ENCODE peak calls at places on chromosomes 1 and 21, in seven cellular contexts. One of them, this sample, is unnamed.

GRCh38 chr21:26966978-26967913 is at the start of gene ADAMTS5:
- DNase-seq in GM20000: no peak
- DNase-seq in B cell: peak; percentile 30
- DNase-seq in adrenal gland: no peak
- DNase-seq in fibroblast of pulmonary artery: peak; percentile 64
- DNase-seq in GM12865: no peak
- DNase-seq in BE2C: peak; percentile 64
- DNase-seq in this sample: no peak

GRCh38 chr1:181061891-181062777 is 26.4 kb upstream of the IER5 start:
- DNase-seq in GM20000: peak; percentile 74
- DNase-seq in B cell: peak; percentile 47
- DNase-seq in adrenal gland: no peak
- DNase-seq in fibroblast of pulmonary artery: no peak
- DNase-seq in GM12865: peak; percentile 89
- DNase-seq in BE2C: no peak
- DNase-seq in this sample: no peak

GRCh38 chr1:151443846-151444790 is 15.2 kb downstream of the POGZ start:
- DNase-seq in GM20000: peak; percentile 67
- DNase-seq in B cell: peak; percentile 70
- DNase-seq in adrenal gland: peak; percentile 63
- DNase-seq in fibroblast of pulmonary artery: peak; percentile 88
- DNase-seq in GM12865: peak; percentile 85
- DNase-seq in BE2C: peak; percentile 81
- DNase-seq in this sample: peak; percentile 70

GRCh38 chr1:229535226-229535625 is 23.3 kb downstream of the ABCB10 start:
- DNase-seq in GM20000: no peak
- DNase-seq in B cell: no peak
- DNase-seq in adrenal gland: no peak
- DNase-seq in fibroblast of pulmonary artery: peak; percentile 6
- DNase-seq in GM12865: no peak
- DNase-seq in BE2C: no peak
- DNase-seq in this sample: no peak

GRCh38 chr1:181135815-181136737 is 47.6 kb downstream of the IER5 start:
- DNase-seq in GM20000: no peak
- DNase-seq in B cell: no peak
- DNase-seq in adrenal gland: no peak
- DNase-seq in fibroblast of pulmonary artery: peak; percentile 82
- DNase-seq in GM12865: no peak
- DNase-seq in BE2C: no peak
- DNase-seq in this sample: no peak

GRCh38 chr1:86466986-86467385 is 1.7 kb upstream of the CLCA1 start:
- DNase-seq in GM20000: no peak
- DNase-seq in B cell: no peak
- DNase-seq in adrenal gland: no peak
- DNase-seq in fibroblast of pulmonary artery: peak; percentile 20
- DNase-seq in GM12865: no peak
- DNase-seq in BE2C: no peak
- DNase-seq in this sample: no peak

GRCh38 chr1:107740574-107740973 is 224.4 kb downstream of the VAV3 start:
- DNase-seq in GM20000: no peak
- DNase-seq in B cell: no peak
- DNase-seq in adrenal gland: no peak
- DNase-seq in fibroblast of pulmonary artery: no peak
- DNase-seq in GM12865: no peak
- DNase-seq in BE2C: no peak
- DNase-seq in this sample: no peak

GRCh38 chr1:154796303-154796892 is 73.7 kb downstream of the KCNN3 start:
- DNase-seq in GM20000: no peak
- DNase-seq in B cell: no peak
- DNase-seq in adrenal gland: no peak
- DNase-seq in fibroblast of pulmonary artery: no peak
- DNase-seq in GM12865: no peak
- DNase-seq in BE2C: no peak
- DNase-seq in this sample: no peak

GRCh38 chr1:234324668-234325225 is 48.5 kb upstream of the COA6 start:
- DNase-seq in GM20000: no peak
- DNase-seq in B cell: no peak
- DNase-seq in adrenal gland: no peak
- DNase-seq in fibroblast of pulmonary artery: no peak
- DNase-seq in GM12865: no peak
- DNase-seq in BE2C: peak; percentile 24
- DNase-seq in this sample: no peak

GRCh38 chr1:11307837-11308236 is 34.8 kb downstream of the UBIAD1 start:
- DNase-seq in GM20000: no peak
- DNase-seq in B cell: no peak
- DNase-seq in adrenal gland: no peak
- DNase-seq in fibroblast of pulmonary artery: peak; percentile 30
- DNase-seq in GM12865: no peak
- DNase-seq in BE2C: no peak
- DNase-seq in this sample: no peak

GRCh38 chr1:214270097-214270635 is 10.8 kb upstream of the SMYD2 start:
- DNase-seq in GM20000: no peak
- DNase-seq in B cell: no peak
- DNase-seq in adrenal gland: no peak
- DNase-seq in fibroblast of pulmonary artery: no peak
- DNase-seq in GM12865: no peak
- DNase-seq in BE2C: no peak
- DNase-seq in this sample: no peak

GRCh38 chr1:3702990-3703728 is 49.1 kb upstream of the CCDC27 start:
- DNase-seq in GM20000: no peak
- DNase-seq in B cell: no peak
- DNase-seq in adrenal gland: peak; percentile 34
- DNase-seq in fibroblast of pulmonary artery: peak; percentile 47
- DNase-seq in GM12865: no peak
- DNase-seq in BE2C: no peak
- DNase-seq in this sample: peak; percentile 34

GRCh38 chr1:241821363-241821762 is 26.6 kb upstream of the EXO1 start:
- DNase-seq in GM20000: no peak
- DNase-seq in B cell: no peak
- DNase-seq in adrenal gland: no peak
- DNase-seq in fibroblast of pulmonary artery: no peak
- DNase-seq in GM12865: no peak
- DNase-seq in BE2C: no peak
- DNase-seq in this sample: no peak

GRCh38 chr1:232722626-232723025 is 82.6 kb upstream of the MAP10 start:
- DNase-seq in GM20000: no peak
- DNase-seq in B cell: no peak
- DNase-seq in adrenal gland: no peak
- DNase-seq in fibroblast of pulmonary artery: no peak
- DNase-seq in GM12865: no peak
- DNase-seq in BE2C: no peak
- DNase-seq in this sample: no peak

GRCh38 chr1:207811920-207812720 is 60.3 kb downstream of the CD46 start:
- DNase-seq in GM20000: no peak
- DNase-seq in B cell: no peak
- DNase-seq in adrenal gland: peak; percentile 92
- DNase-seq in fibroblast of pulmonary artery: no peak
- DNase-seq in GM12865: peak; percentile 38
- DNase-seq in BE2C: peak; percentile 52
- DNase-seq in this sample: peak; percentile 91

GRCh38 chr1:189499736-189500135 is 977.9 kb downstream of the BRINP3 start:
- DNase-seq in GM20000: no peak
- DNase-seq in B cell: no peak
- DNase-seq in adrenal gland: no peak
- DNase-seq in fibroblast of pulmonary artery: no peak
- DNase-seq in GM12865: no peak
- DNase-seq in BE2C: no peak
- DNase-seq in this sample: no peak

GRCh38 chr1:2824999-2825398 is 23.5 kb upstream of the TTC34 start:
- DNase-seq in GM20000: no peak
- DNase-seq in B cell: no peak
- DNase-seq in adrenal gland: no peak
- DNase-seq in fibroblast of pulmonary artery: no peak
- DNase-seq in GM12865: no peak
- DNase-seq in BE2C: no peak
- DNase-seq in this sample: no peak

GRCh38 chr1:93997756-93998155 is 88.5 kb upstream of the GCLM start:
- DNase-seq in GM20000: no peak
- DNase-seq in B cell: no peak
- DNase-seq in adrenal gland: no peak
- DNase-seq in fibroblast of pulmonary artery: no peak
- DNase-seq in GM12865: no peak
- DNase-seq in BE2C: no peak
- DNase-seq in this sample: no peak

GRCh38 chr1:26189331-26189730 is 1.1 kb upstream of the CATSPER4 start:
- DNase-seq in GM20000: no peak
- DNase-seq in B cell: no peak
- DNase-seq in adrenal gland: no peak
- DNase-seq in fibroblast of pulmonary artery: no peak
- DNase-seq in GM12865: no peak
- DNase-seq in BE2C: no peak
- DNase-seq in this sample: no peak

GRCh38 chr1:26191739-26192138 is 1.3 kb downstream of the CATSPER4 start:
- DNase-seq in GM20000: peak; percentile 61
- DNase-seq in B cell: no peak
- DNase-seq in adrenal gland: no peak
- DNase-seq in fibroblast of pulmonary artery: no peak
- DNase-seq in GM12865: peak; percentile 11
- DNase-seq in BE2C: no peak
- DNase-seq in this sample: no peak

GRCh38 chr1:26188477-26188876 is 1.9 kb upstream of the CATSPER4 start:
- DNase-seq in GM20000: no peak
- DNase-seq in B cell: no peak
- DNase-seq in adrenal gland: no peak
- DNase-seq in fibroblast of pulmonary artery: no peak
- DNase-seq in GM12865: no peak
- DNase-seq in BE2C: no peak
- DNase-seq in this sample: no peak

GRCh38 chr1:26189751-26190275 is 589 bp upstream of the CATSPER4 start:
- DNase-seq in GM20000: no peak
- DNase-seq in B cell: no peak
- DNase-seq in adrenal gland: no peak
- DNase-seq in fibroblast of pulmonary artery: no peak
- DNase-seq in GM12865: no peak
- DNase-seq in BE2C: no peak
- DNase-seq in this sample: no peak

GRCh38 chr1:26190373-26190987 is at the start of gene CATSPER4:
- DNase-seq in GM20000: no peak
- DNase-seq in B cell: no peak
- DNase-seq in adrenal gland: no peak
- DNase-seq in fibroblast of pulmonary artery: peak; percentile 33
- DNase-seq in GM12865: no peak
- DNase-seq in BE2C: peak; percentile 28
- DNase-seq in this sample: no peak
- TF ChIP-seq CTCF in GM20000: no peak
- TF ChIP-seq CTCF in B cell: no peak
- TF ChIP-seq CTCF in adrenal gland: no peak
- TF ChIP-seq CTCF in fibroblast of pulmonary artery: peak; percentile 6
- TF ChIP-seq CTCF in GM12865: peak; percentile 3
- TF ChIP-seq CTCF in BE2C: peak; percentile 44
- TF ChIP-seq CTCF in this sample: no peak

DNA sequence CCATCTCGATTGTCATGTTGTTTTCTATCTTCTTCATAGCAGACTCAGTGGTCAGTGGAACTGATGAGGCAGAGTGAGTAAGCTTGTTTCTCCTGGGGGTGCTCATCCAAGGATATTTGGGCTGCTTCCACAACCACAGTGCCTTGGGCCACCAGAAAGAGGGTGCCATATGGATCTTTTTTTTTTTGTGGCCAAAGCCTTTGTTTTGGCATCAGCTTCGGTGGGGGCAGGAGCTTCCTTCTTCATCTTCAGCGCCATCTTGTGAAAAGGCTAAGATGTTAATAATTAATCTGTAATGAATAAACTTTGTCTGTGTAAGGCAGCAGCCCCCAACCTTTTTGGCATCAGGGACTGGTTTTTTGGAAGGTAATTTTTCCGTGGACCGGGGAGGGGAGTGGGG is 6.6 kb upstream of the PLPP3 start:
- DNase-seq in GM20000: no peak
- DNase-seq in B cell: no peak
- DNase-seq in adrenal gland: no peak
- DNase-seq in fibroblast of pulmonary artery: no peak
- DNase-seq in GM12865: no peak
- DNase-seq in BE2C: no peak
- DNase-seq in this sample: no peak
- TF ChIP-seq CTCF in GM20000: no peak
- TF ChIP-seq CTCF in B cell: no peak
- TF ChIP-seq CTCF in adrenal gland: no peak
- TF ChIP-seq CTCF in fibroblast of pulmonary artery: no peak
- TF ChIP-seq CTCF in GM12865: no peak
- TF ChIP-seq CTCF in BE2C: no peak
- TF ChIP-seq CTCF in this sample: peak; percentile 20

DNA sequence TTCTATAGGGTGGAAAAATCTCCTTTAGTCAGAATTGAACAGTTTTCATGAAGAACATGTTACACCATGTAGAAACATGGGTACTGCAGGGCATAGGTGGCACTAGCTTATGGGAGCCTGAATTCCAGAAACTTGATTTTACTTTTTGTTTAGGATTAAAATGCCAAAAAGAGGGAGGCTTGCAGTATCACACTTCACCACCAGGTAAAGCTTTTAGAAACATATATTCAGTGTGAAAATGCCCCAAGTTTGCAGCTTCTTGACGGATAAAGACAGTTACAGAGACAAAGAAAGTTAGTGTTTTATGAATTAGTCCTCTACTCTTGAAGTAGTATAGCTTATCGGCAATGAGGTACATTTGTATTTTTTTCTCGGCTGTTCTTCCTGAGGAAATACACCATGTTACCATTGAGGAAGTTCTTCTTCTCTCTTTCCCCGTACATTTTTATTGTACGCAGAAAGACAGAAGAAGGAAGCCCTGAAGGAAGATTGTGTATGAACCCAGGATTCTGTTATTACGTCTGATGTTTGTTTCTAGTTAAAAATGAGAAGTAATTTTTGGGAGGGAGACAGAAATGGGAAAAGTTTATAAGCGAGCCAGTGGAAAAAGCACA is 66.1 kb downstream of the PBX1 start:
- DNase-seq in GM20000: no peak
- DNase-seq in B cell: no peak
- DNase-seq in adrenal gland: no peak
- DNase-seq in fibroblast of pulmonary artery: no peak
- DNase-seq in GM12865: no peak
- DNase-seq in BE2C: no peak
- DNase-seq in this sample: no peak
- TF ChIP-seq CTCF in GM20000: no peak
- TF ChIP-seq CTCF in B cell: peak; percentile 16
- TF ChIP-seq CTCF in adrenal gland: peak; percentile 33
- TF ChIP-seq CTCF in fibroblast of pulmonary artery: peak; percentile 43
- TF ChIP-seq CTCF in GM12865: no peak
- TF ChIP-seq CTCF in BE2C: peak; percentile 12
- TF ChIP-seq CTCF in this sample: peak; percentile 1

GRCh38 chr1:117638141-117638540 is 32.3 kb downstream of the TENT5C start:
- DNase-seq in GM20000: no peak
- DNase-seq in B cell: no peak
- DNase-seq in adrenal gland: no peak
- DNase-seq in fibroblast of pulmonary artery: no peak
- DNase-seq in GM12865: no peak
- DNase-seq in BE2C: no peak
- DNase-seq in this sample: no peak
- TF ChIP-seq CTCF in GM20000: no peak
- TF ChIP-seq CTCF in B cell: no peak
- TF ChIP-seq CTCF in adrenal gland: no peak
- TF ChIP-seq CTCF in fibroblast of pulmonary artery: no peak
- TF ChIP-seq CTCF in GM12865: no peak
- TF ChIP-seq CTCF in BE2C: no peak
- TF ChIP-seq CTCF in this sample: no peak

GRCh38 chr1:92736395-92736794 is 48.5 kb downstream of the EVI5 start:
- DNase-seq in GM20000: peak; percentile 9
- DNase-seq in B cell: no peak
- DNase-seq in adrenal gland: no peak
- DNase-seq in fibroblast of pulmonary artery: peak; percentile 42
- DNase-seq in GM12865: peak; percentile 44
- DNase-seq in BE2C: no peak
- DNase-seq in this sample: no peak
- TF ChIP-seq CTCF in GM20000: no peak
- TF ChIP-seq CTCF in B cell: no peak
- TF ChIP-seq CTCF in adrenal gland: no peak
- TF ChIP-seq CTCF in fibroblast of pulmonary artery: peak; percentile 38
- TF ChIP-seq CTCF in GM12865: peak; percentile 11
- TF ChIP-seq CTCF in BE2C: no peak
- TF ChIP-seq CTCF in this sample: peak; percentile 38

GRCh38 chr1:6761338-6761737 is 23.9 kb upstream of the CAMTA1 start:
- DNase-seq in GM20000: no peak
- DNase-seq in B cell: no peak
- DNase-seq in adrenal gland: no peak
- DNase-seq in fibroblast of pulmonary artery: no peak
- DNase-seq in GM12865: no peak
- DNase-seq in BE2C: no peak
- DNase-seq in this sample: no peak
- TF ChIP-seq CTCF in GM20000: no peak
- TF ChIP-seq CTCF in B cell: no peak
- TF ChIP-seq CTCF in adrenal gland: no peak
- TF ChIP-seq CTCF in fibroblast of pulmonary artery: no peak
- TF ChIP-seq CTCF in GM12865: no peak
- TF ChIP-seq CTCF in BE2C: no peak
- TF ChIP-seq CTCF in this sample: no peak